ENCODE peak calls at places on chromosomes 4 and X, in ten cellular contexts. T, Q, D, U, C, K, A, I, Z and L are unnamed samples.

GRCh38 chr4:38310446-38311043 is 350.3 kb downstream of the PTTG2 start:
- DNase-seq in D (no peak), Q (peak), T (no peak), C (no peak), I (no peak), A (peak), Z (no peak), U (no peak), K (no peak), L (no peak)

GRCh38 chrX:147333821-147334220 is 519.3 kb upstream of the CXorf51A start:
- DNase-seq in I (no peak), Z (no peak), C (no peak), D (no peak), U (no peak), Q (no peak), K (no peak), A (no peak), T (no peak), L (no peak)

GRCh38 chr4:138162259-138162658 is 79.9 kb downstream of the SLC7A11 start:
- DNase-seq in A (no peak), Z (no peak), I (no peak), D (no peak), K (no peak), Q (no peak), U (peak), T (no peak), C (no peak), L (no peak)

GRCh38 chr4:143336828-143337599 is at the start of gene GAB1:
- DNase-seq in T (peak), U (peak), Z (peak), D (peak), K (peak), I (peak), C (peak), Q (peak), A (peak), L (peak)

GRCh38 chr4:81786063-81786763 is 314.5 kb upstream of the RASGEF1B start:
- DNase-seq in A (no peak), Q (no peak), D (no peak), U (peak), C (peak), K (no peak), T (no peak), Z (no peak), I (no peak), L (no peak)

GRCh38 chrX:14899607-14900006 is 26.4 kb downstream of the MOSPD2 start:
- DNase-seq in C (peak), Z (no peak), U (peak), K (no peak), A (peak), Q (no peak), I (no peak), D (no peak), T (peak), L (no peak)

GRCh38 chr4:140662082-140662869 is 93.5 kb upstream of the UCP1 start:
- DNase-seq in Q (no peak), A (no peak), C (peak), I (no peak), U (peak), Z (no peak), D (no peak), K (no peak), T (no peak), L (no peak)

GRCh38 chr4:42995343-42995944 is 102.9 kb downstream of the GRXCR1 start:
- DNase-seq in D (no peak), Q (no peak), I (no peak), U (peak), K (no peak), Z (peak), T (no peak), C (peak), A (peak), L (no peak)

GRCh38 chrX:122517781-122518180 is 666.3 kb upstream of the GRIA3 start:
- DNase-seq in Z (no peak), Q (no peak), I (no peak), T (peak), U (no peak), A (no peak), K (no peak), D (no peak), C (no peak), L (no peak)

GRCh38 chr4:166091914-166092510 is 219.0 kb downstream of the TLL1 start:
- DNase-seq in Z (peak), D (no peak), C (peak), Q (no peak), I (no peak), K (no peak), U (peak), A (peak), T (peak), L (no peak)

DNA sequence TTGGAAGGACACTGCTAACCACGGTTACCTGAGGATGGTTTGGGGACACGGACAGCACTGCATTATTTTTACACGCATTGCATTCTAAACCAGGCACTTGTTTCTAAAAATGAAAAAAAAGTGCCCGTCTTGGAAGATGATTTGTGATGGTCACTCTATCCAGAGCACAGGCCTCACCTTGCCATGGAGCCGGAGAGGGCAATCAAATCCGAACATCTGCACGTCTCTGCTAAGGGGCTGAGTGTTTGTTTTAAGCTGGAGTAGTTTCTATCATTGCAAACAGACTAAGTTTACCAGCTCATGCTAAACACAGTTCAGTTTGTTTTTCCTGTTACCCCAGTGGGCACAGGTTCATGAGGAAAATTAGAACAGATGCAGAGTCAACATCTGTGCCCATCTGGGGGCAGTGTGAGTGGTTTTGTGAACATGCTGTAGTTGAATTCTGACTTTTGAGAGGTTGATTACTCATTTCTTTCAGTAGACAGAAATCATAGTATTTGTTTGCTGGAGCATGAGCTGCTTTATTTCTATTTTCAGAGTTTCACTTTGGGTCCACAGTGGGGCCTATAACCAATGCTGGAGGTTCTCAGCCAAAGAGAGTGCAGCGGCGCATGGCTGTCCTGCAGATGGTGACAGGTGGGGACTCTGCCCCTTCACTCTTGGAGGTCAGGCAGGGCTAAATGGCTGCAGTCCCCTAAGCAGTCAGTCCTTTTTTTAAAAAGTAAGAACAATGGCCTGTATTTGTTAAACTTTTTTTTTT is 65.4 kb upstream of the ENPP6 start:
- DNase-seq in Z (no peak), A (peak), U (no peak), K (no peak), I (no peak), D (no peak), C (no peak), T (no peak), Q (no peak), L (no peak)
- TF ChIP-seq CTCF in Z (no peak), A (peak), U (no peak), K (no peak), I (no peak), D (no peak), C (no peak), T (no peak), Q (no peak), L (no peak)

DNA sequence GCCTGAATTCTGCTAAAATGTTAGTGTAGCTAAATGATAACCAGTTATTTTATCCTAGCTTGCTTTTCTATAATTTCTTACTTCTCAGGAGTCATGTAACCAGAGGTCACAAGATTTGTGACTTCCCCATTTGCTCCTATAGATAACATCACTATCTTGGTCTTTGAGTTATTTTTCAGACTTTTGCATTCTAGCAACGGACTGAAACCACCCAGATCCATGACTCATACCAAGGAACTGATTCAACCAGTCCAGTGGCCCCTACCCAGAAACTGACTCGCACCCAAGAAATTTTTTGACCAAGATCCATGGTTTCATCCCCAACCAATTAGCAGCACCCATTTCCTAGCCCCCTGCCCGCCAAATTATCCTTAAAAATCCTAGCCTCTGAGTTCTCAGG is 50.0 kb downstream of the IQCM start:
- DNase-seq in C (peak), U (peak), A (no peak), T (peak), Q (no peak), K (no peak), Z (no peak), D (no peak), I (no peak), L (no peak)
- TF ChIP-seq CTCF in C (no peak), U (no peak), A (no peak), T (no peak), Q (no peak), K (no peak), Z (no peak), D (no peak), I (no peak), L (no peak)

GRCh38 chrX:40083120-40083978 is 14.4 kb downstream of the BCOR start:
- DNase-seq in D (peak), C (peak), U (no peak), Z (no peak), K (no peak), T (no peak), Q (no peak), I (peak), A (no peak), L (no peak)
- TF ChIP-seq CTCF in D (no peak), C (no peak), U (no peak), Z (no peak), K (no peak), T (peak), Q (no peak), I (peak), A (no peak), L (peak)

GRCh38 chr4:175671491-175671934 is 140.6 kb downstream of the GPM6A start:
- DNase-seq in D (peak), K (no peak), Q (no peak), C (no peak), A (no peak), Z (peak), I (no peak), T (no peak), U (no peak), L (no peak)

GRCh38 chr4:175678451-175678850 is 133.6 kb downstream of the GPM6A start:
- DNase-seq in A (no peak), U (no peak), I (no peak), K (no peak), T (no peak), Q (no peak), Z (no peak), C (no peak), D (no peak), L (no peak)

DNA sequence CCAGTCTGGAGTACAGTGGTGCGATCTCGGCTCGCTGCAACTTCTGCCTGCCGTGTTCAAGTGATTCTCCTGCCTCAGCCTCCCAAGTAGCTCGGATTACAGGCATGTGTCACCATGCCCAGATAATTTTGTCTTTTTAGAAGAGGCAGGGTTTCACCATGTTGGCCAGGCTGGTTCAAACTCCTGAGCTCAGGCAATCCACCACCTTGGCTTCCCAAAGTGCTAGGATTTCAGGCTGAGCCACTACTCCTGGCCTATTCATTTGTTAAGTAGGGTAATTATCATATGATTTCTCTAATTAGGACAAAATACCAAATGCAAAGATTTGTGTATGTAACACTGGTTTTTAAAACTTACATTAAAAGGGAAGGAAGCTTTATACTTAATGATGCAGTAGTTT is 137.8 kb downstream of the GPM6A start:
- DNase-seq in Q (no peak), I (no peak), Z (no peak), U (no peak), A (no peak), K (no peak), T (no peak), C (no peak), D (no peak), L (no peak)
- TF ChIP-seq CTCF in Q (no peak), I (no peak), Z (no peak), U (no peak), A (no peak), K (no peak), T (no peak), C (no peak), D (no peak), L (no peak)

GRCh38 chrX:143437439-143437838 is 79.8 kb downstream of the SPANXN3 start:
- DNase-seq in U (peak), C (peak), K (no peak), Z (peak), D (no peak), A (peak), Q (no peak), T (no peak), I (no peak), L (no peak)
- TF ChIP-seq CTCF in U (peak), C (peak), K (no peak), Z (peak), D (peak), A (peak), Q (peak), T (peak), I (peak), L (peak)

GRCh38 chr4:186725422-186726149 is 1.9 kb upstream of the FAT1 start:
- DNase-seq in K (peak), A (no peak), Q (no peak), U (peak), Z (peak), T (peak), I (peak), D (peak), C (peak), L (peak)

GRCh38 chr4:186727149-186727976 is 3.7 kb upstream of the FAT1 start:
- DNase-seq in I (no peak), C (no peak), Z (no peak), U (no peak), A (no peak), T (no peak), K (no peak), Q (no peak), D (no peak), L (no peak)

GRCh38 chr4:186727977-186728519 is 4.4 kb upstream of the FAT1 start:
- DNase-seq in U (peak), Z (no peak), D (no peak), I (no peak), T (no peak), C (peak), Q (no peak), A (no peak), K (no peak), L (no peak)

GRCh38 chr4:186726150-186726439 is 2.4 kb upstream of the FAT1 start:
- DNase-seq in K (no peak), D (no peak), I (no peak), U (no peak), Q (no peak), C (no peak), A (no peak), Z (no peak), T (no peak), L (no peak)

DNA sequence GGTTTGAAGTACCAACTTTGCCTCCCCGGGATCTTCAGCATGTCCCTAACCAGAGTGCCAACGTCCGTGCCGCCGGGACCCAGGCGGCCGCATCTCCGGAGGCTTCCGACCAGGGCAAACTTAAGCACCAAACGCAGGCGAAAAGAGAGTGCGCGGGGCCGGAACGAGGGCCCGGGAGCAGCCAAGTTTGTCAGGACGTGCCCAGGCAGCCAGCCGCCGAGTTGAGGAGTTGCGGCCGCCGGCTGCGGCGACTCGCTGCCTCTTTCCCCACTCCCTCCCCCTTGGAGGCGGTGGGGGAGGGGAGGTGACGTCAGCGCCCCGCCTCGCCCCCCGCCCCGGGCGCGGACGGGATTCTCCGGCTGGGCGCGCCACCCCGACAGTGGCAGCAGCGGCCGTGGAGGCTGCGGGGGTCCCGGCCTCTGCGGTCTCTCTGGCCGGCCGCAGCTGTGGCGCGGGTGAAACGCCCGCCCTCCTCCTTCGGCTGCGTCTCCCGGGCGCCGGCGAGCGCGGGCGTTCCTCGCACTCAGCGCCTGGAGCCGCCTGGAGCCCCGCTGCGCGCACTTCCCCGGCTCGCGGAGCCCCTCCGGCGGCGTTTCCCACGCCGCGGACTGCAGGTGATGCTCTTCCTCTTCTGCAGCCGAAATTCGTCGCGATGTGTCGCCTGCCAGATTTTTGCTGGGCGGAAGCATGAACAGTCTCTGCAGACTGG is 2.9 kb upstream of the FAT1 start:
- DNase-seq in Z (peak), Q (no peak), A (no peak), U (peak), D (peak), I (peak), C (peak), T (peak), K (peak), L (peak)
- TF ChIP-seq CTCF in Z (no peak), Q (no peak), A (no peak), U (no peak), D (no peak), I (peak), C (no peak), T (peak), K (no peak), L (no peak)

GRCh38 chr4:105708376-105709080 is at the start of the genes GSTCD and INTS12:
- DNase-seq in D (peak), A (peak), I (peak), Z (peak), C (peak), Q (peak), K (peak), T (peak), U (peak), L (peak)

GRCh38 chr4:105710678-105711077 is 2.1 kb downstream of the GSTCD start:
- DNase-seq in Q (no peak), K (no peak), U (no peak), T (peak), A (no peak), D (no peak), I (no peak), Z (peak), C (no peak), L (no peak)

GRCh38 chr4:105710012-105710600 is 1.5 kb downstream of the GSTCD start:
- DNase-seq in K (no peak), A (no peak), U (no peak), D (no peak), I (no peak), C (no peak), T (no peak), Z (peak), Q (no peak), L (no peak)

GRCh38 chr4:105707783-105708182 is 706 bp downstream of the INTS12 start:
- DNase-seq in Q (no peak), C (peak), A (no peak), Z (no peak), U (no peak), I (no peak), T (no peak), D (no peak), K (no peak), L (no peak)

DNA sequence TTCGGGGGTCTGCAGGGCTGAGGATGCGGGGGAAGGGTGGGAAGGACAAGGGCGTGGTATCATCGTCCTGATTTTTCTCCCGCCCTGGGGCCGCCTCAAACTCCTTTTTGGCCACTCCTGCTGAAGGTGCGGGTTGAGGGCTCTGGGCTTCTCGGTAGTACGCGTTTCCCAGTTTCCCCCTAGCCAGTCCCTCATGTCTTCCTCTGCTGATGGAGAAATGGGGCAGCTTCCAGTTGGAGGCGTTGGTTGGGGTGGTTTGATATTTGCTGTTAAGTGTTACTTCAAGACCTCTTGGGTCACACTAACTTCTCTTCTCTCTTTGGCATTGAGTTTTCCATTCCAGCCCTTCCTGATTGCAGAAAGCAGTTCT is 482 bp downstream of the GSTCD start:
- DNase-seq in T (no peak), C (peak), U (peak), D (no peak), A (peak), Z (no peak), K (no peak), Q (peak), I (no peak), L (no peak)
- TF ChIP-seq CTCF in T (no peak), C (no peak), U (no peak), D (no peak), A (no peak), Z (no peak), K (no peak), Q (no peak), I (no peak), L (no peak)